ENCODE peak calls at places on chromosome 5, in four cellular contexts. J is AG08396, R is AG20443, N is skeletal muscle cell. A is an unnamed sample.

GRCh38 chr5:88049737-88050136 is 218.9 kb downstream of the TMEM161B start:
- DNase-seq in J (no peak), R (no peak), N (no peak), A (no peak)

GRCh38 chr5:129125819-129126218 is 31.3 kb downstream of the ISOC1 start:
- DNase-seq in J (no peak), R (no peak), N (no peak), A (no peak)

GRCh38 chr5:902129-902916 is 9.6 kb downstream of the TRIP13 start:
- DNase-seq in J (no peak), R (no peak), N (no peak), A (no peak)

GRCh38 chr5:9537223-9538141 is 8.4 kb downstream of the SEMA5A start:
- DNase-seq in J (no peak), R (no peak), N (no peak), A (no peak)

GRCh38 chr5:134554319-134555222 is 29.1 kb downstream of the JADE2 start:
- DNase-seq in J (peak), R (peak), N (peak), A (no peak)

GRCh38 chr5:121350493-121350892 is 501.2 kb upstream of the FTMT start:
- DNase-seq in J (no peak), R (no peak), N (peak), A (no peak)

GRCh38 chr5:116237917-116238502 is 153.2 kb downstream of the COMMD10 start:
- DNase-seq in J (no peak), R (no peak), N (no peak), A (no peak)

GRCh38 chr5:51650824-51651223 is 267.6 kb downstream of the ISL1 start:
- DNase-seq in J (no peak), R (no peak), N (no peak), A (no peak)

GRCh38 chr5:62592558-62592957 is 13.9 kb downstream of the LRRC70 start:
- DNase-seq in J (no peak), R (no peak), N (no peak), A (no peak)

GRCh38 chr5:77463905-77464304 is 28.2 kb downstream of the WDR41 start:
- DNase-seq in J (no peak), R (peak), N (no peak), A (no peak)

GRCh38 chr5:150778517-150779396 is at the start of gene SMIM3:
- DNase-seq in J (peak), R (peak), N (no peak), A (no peak)

GRCh38 chr5:180120221-180121101 is 48.9 kb upstream of the RNF130 start:
- DNase-seq in J (no peak), R (no peak), N (no peak), A (no peak)

GRCh38 chr5:132475939-132476852 is 14.4 kb downstream of the IRF1 start:
- DNase-seq in J (no peak), R (no peak), N (no peak), A (no peak)

GRCh38 chr5:39148983-39149534 is 70.3 kb downstream of the FYB1 start:
- DNase-seq in J (no peak), R (peak), N (no peak), A (no peak)

GRCh38 chr5:134240421-134240962 is 14.6 kb upstream of the PPP2CA start:
- DNase-seq in J (peak), R (peak), N (peak), A (no peak)

GRCh38 chr5:66932446-66932845 is 264.2 kb downstream of the CD180 start:
- DNase-seq in J (no peak), R (no peak), N (no peak), A (no peak)

GRCh38 chr5:68279960-68280359 is 64.4 kb downstream of the PIK3R1 start:
- DNase-seq in J (no peak), R (no peak), N (no peak), A (no peak)

GRCh38 chr5:118126159-118126558 is 862.2 kb downstream of the DTWD2 start:
- DNase-seq in J (no peak), R (no peak), N (no peak), A (no peak)

GRCh38 chr5:89255845-89256463 is 373.0 kb upstream of the MEF2C start:
- DNase-seq in J (peak), R (peak), N (no peak), A (no peak)

GRCh38 chr5:143685416-143685815 is 126.5 kb upstream of the HMHB1 start:
- DNase-seq in J (no peak), R (no peak), N (no peak), A (no peak)

GRCh38 chr5:83955916-83956315 is 235.3 kb upstream of the HAPLN1 start:
- DNase-seq in J (peak), R (peak), N (no peak), A (no peak)

GRCh38 chr5:146466521-146467349 is 19.6 kb downstream of the TCERG1 start:
- DNase-seq in J (no peak), R (peak), N (no peak), A (no peak)

GRCh38 chr5:147267082-147267832 is 32.4 kb downstream of the STK32A start:
- DNase-seq in J (no peak), R (no peak), N (no peak), A (no peak)

GRCh38 chr5:55276771-55277170 is 30.7 kb downstream of the DHX29 start:
- DNase-seq in J (peak), R (peak), N (no peak), A (no peak)

GRCh38 chr5:57445006-57445714 is 37.5 kb downstream of the ACTBL2 start:
- DNase-seq in J (no peak), R (no peak), N (no peak), A (no peak)

GRCh38 chr5:172944741-172945140 is 14.5 kb upstream of the RPL26L1 start:
- DNase-seq in J (no peak), R (no peak), N (no peak), A (no peak)

GRCh38 chr5:144467795-144468194 is 297.1 kb downstream of the KCTD16 start:
- DNase-seq in J (peak), R (peak), N (peak), A (peak)

GRCh38 chr5:159345861-159346260 is 15.6 kb upstream of the IL12B start:
- DNase-seq in J (no peak), R (no peak), N (no peak), A (no peak)